ENCODE peak calls at places on chromosomes 13 and 19, in four cellular contexts. Z, B, R and J are unnamed samples. For H3K4me1, the result is how much of the 10 kb centered on the place peaks cover.

GRCh38 chr13:19658192-19658591 is 24.7 kb downstream of the MPHOSPH8 start:
- DNase-seq in R (no peak), B (no peak), Z (no peak), J (no peak)

GRCh38 chr13:64293923-64294322 is 2878.3 kb upstream of the PCDH20 start:
- DNase-seq in R (no peak), B (no peak), Z (no peak), J (no peak)

GRCh38 chr19:6737873-6738725 is 719 bp upstream of the GPR108 start:
- DNase-seq in Z (peak), R (peak), B (peak), J (no peak)

GRCh38 chr13:99303863-99304521 is 3.2 kb downstream of the GPR183 start:
- DNase-seq in B (no peak), R (no peak), Z (peak), J (no peak)

GRCh38 chr19:17938092-17938845 is 5.5 kb downstream of the CCDC124 start:
- DNase-seq in B (peak), R (peak), Z (peak), J (peak)

GRCh38 chr19:5017235-5017634 is 48.3 kb downstream of the KDM4B start:
- DNase-seq in R (no peak), B (no peak), Z (no peak), J (no peak)

GRCh38 chr13:109744512-109745051 is 41.8 kb downstream of the IRS2 start:
- DNase-seq in R (peak), B (no peak), Z (peak), J (no peak)

GRCh38 chr19:16893686-16893990 is 4.8 kb downstream of the F2RL3 start:
- DNase-seq in B (no peak), R (no peak), Z (no peak), J (no peak)

GRCh38 chr19:10193666-10194499 is 870 bp downstream of the DNMT1 start:
- DNase-seq in Z (no peak), R (no peak), B (peak), J (peak)

GRCh38 chr19:14542721-14543328 is 13.4 kb downstream of the TECR start:
- DNase-seq in Z (no peak), R (no peak), B (no peak), J (no peak)

GRCh38 chr13:20160346-20161274 is at the start of gene GJA3:
- DNase-seq in Z (no peak), B (peak), R (peak), J (peak)

GRCh38 chr13:107977175-107977574 is 238.2 kb downstream of the LIG4 start:
- DNase-seq in Z (no peak), R (no peak), B (no peak), J (no peak)

GRCh38 chr19:49468746-49469447 is 5.1 kb upstream of the FLT3LG start:
- DNase-seq in B (peak), Z (peak), R (peak), J (peak)

GRCh38 chr19:57406516-57407123 is 4.3 kb upstream of the ZNF17 start:
- DNase-seq in B (peak), R (peak), Z (peak), J (peak)

GRCh38 chr13:39452834-39453233 is 150.2 kb downstream of the LHFPL6 start:
- DNase-seq in R (no peak), B (no peak), Z (no peak), J (no peak)

GRCh38 chr13:26300140-26300539 is 46.2 kb downstream of the CDK8 start:
- DNase-seq in Z (no peak), B (no peak), R (no peak), J (no peak)

GRCh38 chr13:110809871-110810486 is 96.5 kb downstream of the ING1 start:
- DNase-seq in Z (no peak), R (no peak), B (no peak), J (no peak)

GRCh38 chr13:31638577-31638976 is 100.7 kb upstream of the RXFP2 start:
- DNase-seq in Z (no peak), B (no peak), R (no peak), J (no peak)

GRCh38 chr19:47750752-47751151 is 5.4 kb downstream of the NOP53 start:
- DNase-seq in Z (no peak), R (no peak), B (no peak), J (no peak)

GRCh38 chr19:35760711-35761349 is 2.9 kb downstream of the PROSER3 start:
- DNase-seq in R (no peak), Z (no peak), B (no peak), J (no peak)

GRCh38 chr13:108700421-108701170 is 71.2 kb downstream of the MYO16 start:
- DNase-seq in R (no peak), B (no peak), Z (no peak), J (no peak)

GRCh38 chr19:41934849-41935374 is 6.7 kb upstream of the ERFL start:
- DNase-seq in Z (peak), B (peak), R (peak), J (peak)

GRCh38 chr19:42467437-42467760 is 24.7 kb upstream of the CXCL17 start:
- DNase-seq in B (no peak), Z (no peak), R (no peak), J (no peak)

GRCh38 chr19:7191946-7192691 is 102.1 kb downstream of the INSR start:
- DNase-seq in B (peak), Z (no peak), R (no peak), J (no peak)

GRCh38 chr13:75723927-75724326 is 87.8 kb downstream of the LMO7 start:
- DNase-seq in R (no peak), Z (no peak), B (no peak), J (no peak)

DNA sequence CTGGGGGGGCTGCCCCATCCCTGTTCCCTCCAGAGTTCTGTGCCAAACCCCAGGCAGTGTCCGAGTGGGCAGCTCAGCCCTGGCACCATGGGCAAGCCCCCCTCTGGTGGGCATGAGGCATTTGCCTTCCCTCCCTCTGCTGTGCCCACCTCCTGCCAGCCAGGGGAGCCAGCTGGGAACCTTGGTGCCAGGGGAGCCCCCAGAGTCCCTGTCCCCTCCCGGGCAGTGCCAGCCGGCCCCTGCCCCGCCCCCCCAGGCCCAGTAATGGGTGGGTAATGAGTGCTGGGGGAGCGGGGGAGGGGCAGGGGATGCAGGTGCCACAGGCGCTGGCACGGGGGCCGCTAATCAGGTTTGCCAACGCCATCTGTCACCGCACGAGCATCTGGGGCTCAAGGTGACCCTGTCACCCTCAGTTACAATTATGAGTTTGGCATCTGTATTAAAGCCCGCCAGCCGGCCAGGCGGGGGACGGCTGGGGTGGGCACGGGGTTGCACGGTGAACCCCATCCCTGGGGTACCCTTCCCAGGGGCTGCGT is 5.9 kb downstream of the DAND5 start:
- DNase-seq in Z (no peak), R (no peak), B (no peak), J (no peak)
- H3K4me3 ChIP-seq in Z (no peak), R (no peak), B (no peak), J (no peak)

GRCh38 chr13:77548095-77548494 is 12.6 kb downstream of the SCEL start:
- DNase-seq in B (no peak), Z (no peak), R (no peak), J (no peak)
- H3K4me1 ChIP-seq in B (under half), Z (under half), R (under half), J (under half)

DNA sequence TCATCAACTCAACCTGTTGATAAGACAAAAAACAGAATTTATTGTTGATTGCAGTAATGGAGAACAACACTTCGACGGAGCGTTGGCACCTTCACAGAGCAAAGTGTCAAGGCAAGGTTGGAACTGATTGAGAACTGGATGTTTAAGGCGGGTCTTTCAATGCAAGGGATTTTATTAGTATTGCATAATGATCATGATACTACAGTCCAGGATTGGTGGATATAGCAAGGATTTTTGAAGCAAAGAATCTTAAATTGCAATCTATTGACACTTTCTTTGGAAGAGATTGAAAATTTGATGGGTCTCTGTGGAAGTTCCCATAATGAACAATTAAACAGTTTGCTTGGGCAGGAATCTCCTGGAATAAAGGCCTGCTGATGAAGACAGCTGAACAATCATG is 632 bp upstream of the ZNF235 start:
- DNase-seq in Z (no peak), R (no peak), B (no peak), J (no peak)
- H3K4me3 ChIP-seq in Z (no peak), R (peak), B (peak), J (no peak)

GRCh38 chr13:66899955-66900354 is 330.2 kb downstream of the PCDH9 start:
- DNase-seq in Z (no peak), R (no peak), B (no peak), J (no peak)
- H3K4me1 ChIP-seq in Z (under half), R (under half), B (under half), J (under half)